ENCODE peak calls at places on chromosome 13, in four cellular contexts. M is left lung, Q is OCI-LY7, S is fibroblast of pulmonary artery. I is an unnamed sample.

GRCh38 chr13:76884571-76885202 is 1.5 kb downstream of the KCTD12 start:
- DNase-seq in S (peak; percentile 57), Q (no peak), M (no peak), I (no peak)

GRCh38 chr13:71056581-71056980 is 810.4 kb downstream of the DACH1 start:
- DNase-seq in Q (peak; percentile 4), S (no peak), M (no peak), I (no peak)

GRCh38 chr13:53781941-53782340 is 753.3 kb downstream of the OLFM4 start:
- DNase-seq in M (no peak), Q (no peak), S (no peak), I (no peak)

GRCh38 chr13:108263961-108264360 is 5.6 kb upstream of the TNFSF13B start:
- DNase-seq in Q (no peak), M (no peak), S (no peak), I (no peak)

GRCh38 chr13:22278336-22278929 is 607.6 kb downstream of the FGF9 start:
- DNase-seq in Q (peak; percentile 32), S (no peak), M (peak; percentile 35), I (no peak)

GRCh38 chr13:41370736-41371135 is 59.7 kb downstream of the NAA16 start:
- DNase-seq in Q (no peak), M (no peak), S (peak; percentile 24), I (no peak)

GRCh38 chr13:19766637-19767036 is 16.1 kb downstream of the PSPC1 start:
- DNase-seq in Q (no peak), M (no peak), S (no peak), I (no peak)

GRCh38 chr13:34543836-34544235 is 398.2 kb upstream of the NBEA start:
- DNase-seq in M (no peak), S (no peak), Q (no peak), I (no peak)

GRCh38 chr13:108895220-108895704 is 265.9 kb downstream of the MYO16 start:
- DNase-seq in M (no peak), Q (peak; percentile 35), S (peak; percentile 52), I (no peak)

DNA sequence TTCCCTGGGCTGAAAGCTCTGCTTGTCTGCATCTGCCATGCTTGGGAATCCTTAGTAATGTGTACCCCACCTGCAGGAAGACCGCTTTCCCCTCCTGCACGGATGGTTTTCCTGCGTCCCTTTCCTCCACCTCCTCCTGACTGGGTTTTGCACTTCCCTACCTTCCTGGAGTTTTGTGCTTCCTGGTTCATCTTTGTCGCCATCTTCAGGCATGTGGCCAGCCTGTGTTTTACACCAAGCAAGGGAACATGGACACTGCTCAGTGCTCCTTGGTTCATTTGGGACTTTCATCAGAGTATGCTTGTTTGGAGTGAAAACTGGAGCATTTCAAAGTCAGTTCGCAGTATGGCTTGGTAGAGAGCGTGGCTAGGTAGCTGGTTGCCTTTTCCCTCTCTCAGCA is 30.7 kb downstream of the ERICH6B start:
- DNase-seq in M (no peak), Q (no peak), S (no peak), I (no peak)
- TF ChIP-seq CTCF in M (no peak), Q (peak; percentile 23), S (peak; percentile 6), I (no peak)

DNA sequence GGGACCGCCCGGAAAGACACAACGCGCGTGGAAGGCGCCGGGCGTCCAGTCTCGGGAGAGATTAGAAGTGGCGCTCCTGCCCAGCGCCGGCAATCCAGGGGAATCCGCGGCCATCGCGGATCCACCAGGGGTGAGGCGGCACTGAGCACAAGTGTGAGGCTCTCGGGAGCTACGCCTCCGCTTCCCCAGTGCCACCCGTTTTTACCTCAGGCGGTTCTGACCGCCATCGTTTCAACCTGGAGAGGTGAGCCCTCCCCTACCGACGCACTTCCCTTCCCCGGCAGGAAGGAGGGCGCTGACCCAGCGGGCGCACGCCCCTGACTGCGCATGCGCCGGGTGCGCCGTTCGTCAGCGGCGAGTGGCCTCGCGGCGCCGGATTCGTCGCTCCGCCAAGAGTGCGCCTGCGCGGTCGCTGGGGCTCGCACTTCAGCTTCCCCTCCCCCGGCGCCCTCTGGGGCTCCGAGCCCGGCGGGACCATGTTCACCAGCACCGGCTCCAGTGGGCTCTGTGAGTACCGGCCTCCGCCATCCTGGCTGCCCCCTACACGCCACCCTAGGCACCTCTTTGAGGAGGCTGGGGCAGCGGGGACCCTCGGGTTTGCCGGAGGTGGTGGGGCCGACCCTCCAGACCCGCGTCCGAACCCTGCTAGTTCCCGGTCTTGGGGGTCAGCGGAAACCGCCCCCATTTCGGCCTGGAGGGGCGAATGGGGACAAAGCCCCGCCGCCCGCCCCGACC is at the start of gene UBAC2:
- DNase-seq in M (peak; percentile 95), Q (peak; percentile 92), S (peak; percentile 96), I (peak; percentile 97)
- TF ChIP-seq CTCF in M (no peak), Q (no peak), S (no peak), I (peak; percentile 22)

GRCh38 chr13:44574466-44574855 is 1.7 kb downstream of the TSC22D1 start:
- DNase-seq in M (no peak), Q (no peak), S (no peak), I (no peak)
- TF ChIP-seq CTCF in M (no peak), Q (peak; percentile 16), S (no peak), I (no peak)

GRCh38 chr13:112605531-112605990 is 17.6 kb upstream of the TUBGCP3 start:
- DNase-seq in Q (no peak), S (no peak), M (no peak), I (peak; percentile 45)

GRCh38 chr13:112601351-112601750 is 13.4 kb upstream of the TUBGCP3 start:
- DNase-seq in S (no peak), M (no peak), Q (no peak), I (no peak)

GRCh38 chr13:112603641-112604220 is 15.8 kb upstream of the TUBGCP3 start:
- DNase-seq in Q (no peak), M (no peak), S (peak; percentile 53), I (peak; percentile 27)

GRCh38 chr13:112608212-112608611 is 20.3 kb upstream of the TUBGCP3 start:
- DNase-seq in S (no peak), M (no peak), Q (no peak), I (no peak)

DNA sequence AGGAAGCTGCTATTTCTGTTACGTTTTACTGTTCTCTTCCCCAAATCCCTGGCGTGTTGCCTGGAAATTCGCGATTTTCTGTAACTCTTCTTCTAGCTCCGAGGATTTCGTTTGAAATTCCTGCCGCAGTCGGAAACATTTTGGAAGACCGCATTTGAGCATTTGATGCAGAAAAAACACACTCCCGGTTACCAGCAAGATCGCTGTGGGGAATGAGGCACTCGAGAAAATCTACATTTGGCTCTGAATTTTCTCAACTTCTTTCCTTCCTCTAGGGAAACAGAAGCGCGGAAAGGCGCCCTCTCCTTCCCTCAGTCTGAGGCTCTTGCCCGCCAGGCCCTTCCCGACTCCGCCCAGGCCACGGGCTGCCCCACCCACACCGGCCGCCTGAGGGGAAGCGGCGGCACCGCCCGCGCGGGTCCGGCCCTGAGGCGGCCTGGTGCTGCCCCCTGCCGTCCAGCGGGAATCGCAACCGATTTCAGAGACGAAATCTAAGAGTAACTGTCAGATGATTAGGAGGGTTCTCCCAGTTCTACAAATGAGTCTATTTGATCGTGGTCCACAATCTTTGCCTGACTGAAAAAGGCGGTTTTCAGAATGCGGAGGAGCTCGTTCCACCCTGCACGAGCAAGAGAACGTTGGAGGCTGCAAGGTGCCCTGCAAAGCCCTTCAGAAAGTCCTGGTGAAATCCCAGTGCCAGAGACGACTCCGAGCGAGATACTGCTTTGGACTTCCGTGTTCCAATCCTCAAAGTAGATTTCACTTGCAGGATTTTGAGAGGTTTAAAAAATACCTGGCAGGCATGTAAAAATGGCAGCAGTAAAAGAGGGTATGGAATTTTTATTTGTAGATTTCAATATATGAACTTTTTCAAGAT is 18.4 kb upstream of the TUBGCP3 start:
- DNase-seq in Q (peak; percentile 74), S (peak; percentile 86), M (peak; percentile 96), I (peak; percentile 95)
- TF ChIP-seq CTCF in Q (peak; percentile 79), S (peak; percentile 62), M (peak; percentile 95), I (peak; percentile 97)

DNA sequence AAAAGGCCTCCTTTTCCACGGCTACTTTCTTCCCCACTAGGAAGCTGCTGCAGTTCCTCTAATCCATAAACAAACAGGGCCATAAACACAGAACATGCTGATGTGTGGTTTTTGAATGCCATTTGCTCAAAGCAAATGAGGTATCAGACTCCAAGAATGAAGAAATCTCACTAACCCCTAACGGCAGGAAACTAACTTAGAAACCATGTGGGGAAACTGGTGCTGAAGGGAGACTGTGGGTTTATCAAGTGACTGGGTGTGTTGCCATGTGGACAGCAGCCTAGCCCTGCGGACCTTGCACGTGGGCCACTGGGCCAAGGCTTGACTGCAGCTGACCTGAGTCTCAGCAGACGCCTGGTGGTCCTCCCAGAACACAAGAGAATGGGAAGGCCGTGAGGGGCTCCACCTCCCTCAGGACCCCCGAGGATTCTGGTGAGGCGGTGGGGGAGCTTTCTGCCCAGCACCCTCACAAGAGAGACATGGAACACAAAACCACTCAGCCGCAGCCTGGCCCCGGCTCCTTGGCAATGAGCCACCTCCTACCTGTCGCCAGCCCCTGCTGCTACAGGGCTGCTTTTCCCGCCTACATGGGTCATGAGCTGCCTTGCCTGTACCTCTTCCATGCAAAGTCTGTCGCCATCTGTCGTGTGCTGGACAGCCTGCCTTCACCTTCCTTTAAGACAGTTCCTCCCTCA is 10.6 kb downstream of the SLC15A1 start:
- DNase-seq in Q (no peak), S (no peak), M (no peak), I (no peak)
- TF ChIP-seq CTCF in Q (no peak), S (no peak), M (no peak), I (no peak)

DNA sequence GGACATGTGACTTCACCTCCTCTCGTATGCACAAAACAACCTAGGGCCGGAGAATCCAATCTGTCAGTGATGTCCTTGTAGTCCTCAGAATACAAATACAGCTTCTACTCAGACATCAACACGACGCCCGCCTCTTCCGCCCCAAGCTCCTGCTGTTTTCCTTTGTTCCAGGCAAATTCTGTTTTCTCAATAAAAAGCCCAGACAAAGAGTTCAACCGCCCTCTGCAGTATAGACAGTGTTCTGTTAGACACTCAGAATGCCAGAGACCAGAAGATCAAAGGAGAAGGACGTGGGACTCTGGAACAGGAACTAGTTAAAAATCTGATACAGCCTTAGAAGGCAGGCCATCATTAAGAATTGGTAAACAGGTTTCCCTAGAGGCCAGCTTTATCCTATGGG is 42.0 kb upstream of the GGACT start:
- DNase-seq in Q (no peak), M (no peak), S (no peak), I (no peak)
- TF ChIP-seq CTCF in Q (no peak), M (no peak), S (no peak), I (peak; percentile 25)

GRCh38 chr13:110715395-110716234 is 2.1 kb downstream of the ING1 start:
- DNase-seq in Q (peak; percentile 93), M (peak; percentile 98), S (peak; percentile 100), I (peak; percentile 97)
- TF ChIP-seq CTCF in Q (peak; percentile 15), M (no peak), S (no peak), I (peak; percentile 28)

GRCh38 chr13:101941095-101941777 is 460.6 kb downstream of the FGF14 start:
- DNase-seq in S (peak; percentile 3), Q (no peak), M (no peak), I (no peak)
- TF ChIP-seq CTCF in S (no peak), Q (no peak), M (no peak), I (peak; percentile 55)

I was measured in type B pancreatic cell.